ENCODE peak calls at places on chromosome 21, in eight cellular contexts. One of them, this sample, is unnamed.

GRCh38 chr21:36584980-36585940 is 105.3 kb upstream of the CLDN14 start:
- DNase-seq in GM12892: no peak
- DNase-seq in heart left ventricle: no peak
- DNase-seq in sigmoid colon: no peak
- DNase-seq in uterus: no peak
- DNase-seq in H1: no peak
- DNase-seq in K562: no peak
- DNase-seq in H54: no peak
- DNase-seq in this sample: no peak

GRCh38 chr21:42737969-42738590 is 84.7 kb downstream of the PDE9A start:
- DNase-seq in H54: no peak
- DNase-seq in heart left ventricle: peak
- DNase-seq in GM12892: no peak
- DNase-seq in sigmoid colon: peak
- DNase-seq in H1: no peak
- DNase-seq in K562: no peak
- DNase-seq in uterus: peak
- DNase-seq in this sample: peak

GRCh38 chr21:18245493-18245967 is 897 bp downstream of the CHODL start:
- DNase-seq in heart left ventricle: peak
- DNase-seq in K562: no peak
- DNase-seq in H54: no peak
- DNase-seq in GM12892: no peak
- DNase-seq in sigmoid colon: peak
- DNase-seq in uterus: no peak
- DNase-seq in H1: no peak
- DNase-seq in this sample: no peak

GRCh38 chr21:21971384-21971783 is 973.2 kb downstream of the NCAM2 start:
- DNase-seq in H54: no peak
- DNase-seq in K562: no peak
- DNase-seq in sigmoid colon: no peak
- DNase-seq in uterus: no peak
- DNase-seq in H1: no peak
- DNase-seq in heart left ventricle: no peak
- DNase-seq in GM12892: no peak
- DNase-seq in this sample: no peak

GRCh38 chr21:16842716-16843115 is 670.1 kb upstream of the CXADR start:
- DNase-seq in sigmoid colon: no peak
- DNase-seq in uterus: no peak
- DNase-seq in H54: no peak
- DNase-seq in GM12892: no peak
- DNase-seq in K562: no peak
- DNase-seq in heart left ventricle: no peak
- DNase-seq in H1: no peak
- DNase-seq in this sample: no peak

GRCh38 chr21:36092676-36093075 is 22.9 kb downstream of the CBR1 start:
- DNase-seq in GM12892: no peak
- DNase-seq in H1: no peak
- DNase-seq in sigmoid colon: no peak
- DNase-seq in K562: no peak
- DNase-seq in uterus: no peak
- DNase-seq in heart left ventricle: no peak
- DNase-seq in H54: no peak
- DNase-seq in this sample: no peak

GRCh38 chr21:38988211-38989096 is 182.7 kb downstream of the ETS2 start:
- DNase-seq in sigmoid colon: peak
- DNase-seq in H1: no peak
- DNase-seq in heart left ventricle: no peak
- DNase-seq in K562: no peak
- DNase-seq in H54: no peak
- DNase-seq in GM12892: no peak
- DNase-seq in uterus: no peak
- DNase-seq in this sample: no peak

GRCh38 chr21:42505090-42505726 is 8.4 kb upstream of the SLC37A1 start:
- DNase-seq in H1: no peak
- DNase-seq in K562: no peak
- DNase-seq in uterus: no peak
- DNase-seq in heart left ventricle: no peak
- DNase-seq in sigmoid colon: no peak
- DNase-seq in H54: no peak
- DNase-seq in GM12892: peak
- DNase-seq in this sample: no peak

GRCh38 chr21:34762761-34763160 is 94.0 kb downstream of the CLIC6 start:
- DNase-seq in H1: no peak
- DNase-seq in heart left ventricle: no peak
- DNase-seq in GM12892: no peak
- DNase-seq in sigmoid colon: no peak
- DNase-seq in K562: no peak
- DNase-seq in H54: no peak
- DNase-seq in uterus: no peak
- DNase-seq in this sample: no peak

GRCh38 chr21:15063821-15064575 is 802 bp downstream of the NRIP1 start:
- DNase-seq in heart left ventricle: peak
- DNase-seq in K562: peak
- DNase-seq in sigmoid colon: peak
- DNase-seq in H54: peak
- DNase-seq in uterus: peak
- DNase-seq in GM12892: no peak
- DNase-seq in H1: no peak
- DNase-seq in this sample: peak

GRCh38 chr21:42593007-42593814 is 60.2 kb upstream of the PDE9A start:
- DNase-seq in heart left ventricle: peak
- DNase-seq in H54: peak
- DNase-seq in GM12892: peak
- DNase-seq in H1: peak
- DNase-seq in uterus: peak
- DNase-seq in sigmoid colon: peak
- DNase-seq in K562: peak
- DNase-seq in this sample: peak

GRCh38 chr21:42799516-42799915 is 79.8 kb downstream of the WDR4 start:
- DNase-seq in H1: no peak
- DNase-seq in uterus: no peak
- DNase-seq in K562: no peak
- DNase-seq in GM12892: no peak
- DNase-seq in H54: no peak
- DNase-seq in heart left ventricle: no peak
- DNase-seq in sigmoid colon: no peak
- DNase-seq in this sample: no peak

GRCh38 chr21:21188513-21189188 is 190.4 kb downstream of the NCAM2 start:
- DNase-seq in sigmoid colon: no peak
- DNase-seq in H54: no peak
- DNase-seq in uterus: no peak
- DNase-seq in K562: no peak
- DNase-seq in H1: no peak
- DNase-seq in GM12892: no peak
- DNase-seq in heart left ventricle: no peak
- DNase-seq in this sample: no peak

GRCh38 chr21:36436829-36437744 is 42.8 kb downstream of the CLDN14 start:
- DNase-seq in H1: no peak
- DNase-seq in uterus: no peak
- DNase-seq in sigmoid colon: no peak
- DNase-seq in H54: no peak
- DNase-seq in GM12892: no peak
- DNase-seq in heart left ventricle: no peak
- DNase-seq in K562: no peak
- DNase-seq in this sample: no peak

GRCh38 chr21:29641001-29641634 is 298.7 kb downstream of the GRIK1 start:
- DNase-seq in sigmoid colon: no peak
- DNase-seq in GM12892: no peak
- DNase-seq in K562: no peak
- DNase-seq in H1: no peak
- DNase-seq in H54: no peak
- DNase-seq in uterus: no peak
- DNase-seq in heart left ventricle: no peak
- DNase-seq in this sample: no peak

GRCh38 chr21:27505516-27505915 is 538.6 kb upstream of the ADAMTS5 start:
- DNase-seq in K562: no peak
- DNase-seq in H54: no peak
- DNase-seq in GM12892: no peak
- DNase-seq in H1: no peak
- DNase-seq in sigmoid colon: no peak
- DNase-seq in heart left ventricle: no peak
- DNase-seq in uterus: no peak
- DNase-seq in this sample: no peak

GRCh38 chr21:39649526-39649925 is 36.8 kb downstream of the B3GALT5 start:
- DNase-seq in K562: no peak
- DNase-seq in H54: no peak
- DNase-seq in sigmoid colon: no peak
- DNase-seq in GM12892: no peak
- DNase-seq in uterus: no peak
- DNase-seq in heart left ventricle: no peak
- DNase-seq in H1: no peak
- DNase-seq in this sample: no peak

DNA sequence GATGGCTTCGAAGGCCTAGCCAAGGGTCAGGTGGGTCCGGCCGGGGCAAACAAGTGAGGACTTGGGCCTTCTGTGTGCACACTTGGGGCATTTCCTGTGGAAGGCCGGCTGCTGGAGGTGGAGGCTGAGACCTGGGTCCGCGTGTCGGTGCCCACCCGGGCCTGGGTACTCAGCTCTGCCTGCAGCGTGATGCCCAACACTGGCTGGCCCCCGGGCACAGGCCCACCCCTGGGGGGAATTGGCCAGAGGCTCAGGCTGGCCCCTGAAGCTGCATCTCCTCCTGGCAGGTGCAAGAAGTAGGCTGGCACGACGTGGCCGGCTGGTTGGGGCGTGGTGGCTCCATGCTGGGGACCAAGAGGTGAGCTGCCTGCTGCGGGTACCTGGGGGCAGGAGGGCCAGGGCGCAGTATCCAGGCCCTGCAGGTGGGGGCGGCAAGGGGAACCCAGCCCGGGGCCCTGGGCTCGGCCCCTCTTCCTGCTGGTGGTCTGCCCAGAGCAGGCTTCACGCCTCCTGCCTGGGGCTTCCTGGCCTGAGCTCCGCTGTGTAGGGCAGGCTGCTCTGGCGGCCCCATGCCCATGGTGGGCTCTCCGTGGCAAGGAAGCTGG is 17.2 kb downstream of the CFAP410 start:
- DNase-seq in GM12892: no peak
- DNase-seq in H54: no peak
- DNase-seq in uterus: no peak
- DNase-seq in H1: no peak
- DNase-seq in sigmoid colon: no peak
- DNase-seq in K562: no peak
- DNase-seq in heart left ventricle: no peak
- DNase-seq in this sample: no peak
- TF ChIP-seq POLR2A in GM12892: no peak
- TF ChIP-seq POLR2A in H54: no peak
- TF ChIP-seq POLR2A in uterus: no peak
- TF ChIP-seq POLR2A in H1: no peak
- TF ChIP-seq POLR2A in sigmoid colon: no peak
- TF ChIP-seq POLR2A in K562: no peak
- TF ChIP-seq POLR2A in heart left ventricle: no peak
- TF ChIP-seq POLR2A in this sample: no peak

GRCh38 chr21:45287438-45288391 is at the start of gene POFUT2:
- DNase-seq in H54: peak
- DNase-seq in sigmoid colon: peak
- DNase-seq in heart left ventricle: peak
- DNase-seq in uterus: peak
- DNase-seq in K562: peak
- DNase-seq in H1: peak
- DNase-seq in GM12892: peak
- DNase-seq in this sample: peak
- TF ChIP-seq POLR2A in H54: peak
- TF ChIP-seq POLR2A in sigmoid colon: peak
- TF ChIP-seq POLR2A in heart left ventricle: peak
- TF ChIP-seq POLR2A in uterus: peak
- TF ChIP-seq POLR2A in K562: peak
- TF ChIP-seq POLR2A in H1: peak
- TF ChIP-seq POLR2A in GM12892: peak
- TF ChIP-seq POLR2A in this sample: peak

DNA sequence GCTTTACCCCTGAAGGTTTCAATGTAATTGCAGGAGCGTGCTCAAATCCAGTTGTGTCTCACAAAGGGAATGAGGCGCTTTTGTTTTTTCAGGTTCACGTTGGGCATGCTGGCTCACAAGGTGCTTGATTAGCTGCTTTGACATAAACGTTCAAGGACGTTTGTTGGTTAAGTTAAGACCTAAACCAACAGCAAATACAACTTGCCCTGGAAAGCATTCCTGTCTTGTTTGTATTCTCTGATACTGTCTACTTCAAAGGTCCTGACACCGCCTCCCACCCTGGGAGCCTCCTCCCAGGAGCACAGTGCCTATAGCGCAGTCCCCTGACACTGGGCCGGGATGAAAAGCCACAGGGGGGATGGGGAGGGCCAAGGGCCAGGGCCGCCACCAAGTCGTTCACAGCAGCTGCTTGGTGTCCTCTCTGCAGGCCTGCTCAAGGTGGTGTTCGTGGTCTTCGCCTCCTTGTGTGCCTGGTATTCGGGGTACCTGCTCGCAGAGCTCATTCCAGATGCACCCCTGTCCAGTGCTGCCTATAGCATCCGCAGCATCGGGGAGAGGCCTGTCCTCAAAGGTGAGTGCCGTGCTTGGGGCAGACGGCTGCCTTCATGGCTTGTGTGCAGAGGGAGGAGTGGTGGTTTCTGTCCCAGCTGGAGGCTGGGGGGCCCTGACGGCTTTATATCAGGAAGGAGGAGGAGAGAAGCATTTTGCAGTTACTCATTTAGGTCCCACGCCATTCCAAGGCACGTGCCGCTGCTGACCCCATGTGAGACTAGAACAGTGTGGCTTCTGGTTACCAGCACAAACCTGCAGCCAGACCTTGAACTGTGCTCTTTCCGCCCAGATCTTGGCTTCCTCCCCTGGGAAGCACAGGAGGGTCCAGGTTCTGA is 6.1 kb downstream of the FAM3B start:
- DNase-seq in sigmoid colon: no peak
- DNase-seq in uterus: no peak
- DNase-seq in H1: no peak
- DNase-seq in heart left ventricle: no peak
- DNase-seq in K562: no peak
- DNase-seq in H54: no peak
- DNase-seq in GM12892: no peak
- DNase-seq in this sample: no peak
- TF ChIP-seq POLR2A in sigmoid colon: no peak
- TF ChIP-seq POLR2A in uterus: no peak
- TF ChIP-seq POLR2A in H1: no peak
- TF ChIP-seq POLR2A in heart left ventricle: no peak
- TF ChIP-seq POLR2A in K562: no peak
- TF ChIP-seq POLR2A in H54: no peak
- TF ChIP-seq POLR2A in GM12892: no peak
- TF ChIP-seq POLR2A in this sample: no peak

DNA sequence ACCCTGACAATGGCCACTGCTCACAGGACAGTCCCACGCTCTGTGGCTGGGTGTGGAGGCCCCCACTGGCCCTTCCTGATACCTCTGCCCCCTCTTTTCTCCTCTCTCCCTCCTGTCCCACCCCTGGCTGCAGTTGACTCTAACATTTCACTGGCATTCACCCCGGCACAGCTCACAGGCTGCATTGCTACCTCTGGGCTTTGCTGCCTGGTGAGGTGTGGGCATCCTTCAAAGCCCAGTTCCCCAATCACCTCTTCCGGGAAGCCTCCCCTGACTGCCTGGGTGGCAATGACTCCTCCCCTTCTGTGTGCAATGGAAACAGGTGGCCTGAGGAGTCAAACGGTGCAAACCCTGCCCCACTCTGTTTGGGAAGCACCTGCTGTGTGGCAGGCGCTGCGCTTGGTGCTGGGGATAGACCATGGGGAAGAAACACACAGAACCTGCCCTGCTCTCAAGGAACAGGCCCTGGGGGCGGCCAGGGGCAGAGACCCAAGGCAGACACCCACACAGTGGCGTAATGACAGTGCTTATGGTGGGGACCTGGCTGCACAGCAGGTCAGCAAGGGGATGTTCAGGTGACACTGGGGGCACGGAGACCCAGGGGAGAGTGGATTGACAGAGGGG is 39.3 kb upstream of the POFUT2 start:
- DNase-seq in H54: no peak
- DNase-seq in sigmoid colon: peak
- DNase-seq in H1: no peak
- DNase-seq in GM12892: no peak
- DNase-seq in heart left ventricle: peak
- DNase-seq in K562: no peak
- DNase-seq in uterus: no peak
- DNase-seq in this sample: no peak
- TF ChIP-seq POLR2A in H54: no peak
- TF ChIP-seq POLR2A in sigmoid colon: no peak
- TF ChIP-seq POLR2A in H1: no peak
- TF ChIP-seq POLR2A in GM12892: no peak
- TF ChIP-seq POLR2A in heart left ventricle: no peak
- TF ChIP-seq POLR2A in K562: no peak
- TF ChIP-seq POLR2A in uterus: no peak
- TF ChIP-seq POLR2A in this sample: no peak